ENCODE peak calls at places on chromosomes 2 and 18, in four cellular contexts. One of them, this sample, is unnamed.
A peak's percentile ranks its signal among the peaks of the same experiment; 100 is the strongest.

GRCh38 chr2:83069724-83070123 is 1389.4 kb downstream of the SUCLG1 start:
- DNase-seq in foreskin fibroblast: peak; percentile 38
- DNase-seq in NB4: no peak
- DNase-seq in NCI-H1105 treated with DMSO at 0.1 percent for 48 hours: no peak
- DNase-seq in this sample: no peak

GRCh38 chr2:234204480-234204879 is 154.0 kb downstream of the SPP2 start:
- DNase-seq in foreskin fibroblast: peak; percentile 59
- DNase-seq in NB4: no peak
- DNase-seq in NCI-H1105 treated with DMSO at 0.1 percent for 48 hours: no peak
- DNase-seq in this sample: no peak

GRCh38 chr2:136247204-136247990 is 129.4 kb upstream of the CXCR4 start:
- DNase-seq in foreskin fibroblast: no peak
- DNase-seq in NB4: peak; percentile 59
- DNase-seq in NCI-H1105 treated with DMSO at 0.1 percent for 48 hours: no peak
- DNase-seq in this sample: no peak

GRCh38 chr2:230796280-230796862 is 68.4 kb upstream of the ITM2C start:
- DNase-seq in foreskin fibroblast: peak; percentile 62
- DNase-seq in NB4: no peak
- DNase-seq in NCI-H1105 treated with DMSO at 0.1 percent for 48 hours: no peak
- DNase-seq in this sample: no peak

GRCh38 chr2:231611273-231612198 is 18.9 kb downstream of the TEX44 start:
- DNase-seq in foreskin fibroblast: peak; percentile 88
- DNase-seq in NB4: peak; percentile 88
- DNase-seq in NCI-H1105 treated with DMSO at 0.1 percent for 48 hours: no peak
- DNase-seq in this sample: no peak

GRCh38 chr2:225103737-225104141 is 61.5 kb upstream of the DOCK10 start:
- DNase-seq in foreskin fibroblast: peak; percentile 68
- DNase-seq in NB4: no peak
- DNase-seq in NCI-H1105 treated with DMSO at 0.1 percent for 48 hours: no peak
- DNase-seq in this sample: no peak

GRCh38 chr2:110983130-110983529 is 137.6 kb upstream of the BCL2L11 start:
- DNase-seq in foreskin fibroblast: no peak
- DNase-seq in NB4: peak; percentile 56
- DNase-seq in NCI-H1105 treated with DMSO at 0.1 percent for 48 hours: no peak
- DNase-seq in this sample: no peak

GRCh38 chr18:51559198-51559901 is 361.9 kb upstream of the MEX3C start:
- DNase-seq in foreskin fibroblast: no peak
- DNase-seq in NB4: no peak
- DNase-seq in NCI-H1105 treated with DMSO at 0.1 percent for 48 hours: no peak
- DNase-seq in this sample: no peak

GRCh38 chr18:62420151-62420512 is 95.0 kb downstream of the TNFRSF11A start:
- DNase-seq in foreskin fibroblast: peak; percentile 14
- DNase-seq in NB4: peak; percentile 32
- DNase-seq in NCI-H1105 treated with DMSO at 0.1 percent for 48 hours: no peak
- DNase-seq in this sample: no peak

GRCh38 chr2:219638217-219638947 is 11.0 kb downstream of the SLC4A3 start:
- DNase-seq in foreskin fibroblast: no peak
- DNase-seq in NB4: no peak
- DNase-seq in NCI-H1105 treated with DMSO at 0.1 percent for 48 hours: no peak
- DNase-seq in this sample: no peak

GRCh38 chr2:60888853-60889252 is 7.5 kb downstream of the REL start:
- DNase-seq in foreskin fibroblast: no peak
- DNase-seq in NB4: no peak
- DNase-seq in NCI-H1105 treated with DMSO at 0.1 percent for 48 hours: no peak
- DNase-seq in this sample: no peak

GRCh38 chr2:31230751-31231150 is 3.2 kb upstream of the EHD3 start:
- DNase-seq in foreskin fibroblast: no peak
- DNase-seq in NB4: no peak
- DNase-seq in NCI-H1105 treated with DMSO at 0.1 percent for 48 hours: no peak
- DNase-seq in this sample: no peak

GRCh38 chr2:112156152-112156986 is 18.2 kb downstream of the FBLN7 start:
- DNase-seq in foreskin fibroblast: peak; percentile 39
- DNase-seq in NB4: peak; percentile 79
- DNase-seq in NCI-H1105 treated with DMSO at 0.1 percent for 48 hours: no peak
- DNase-seq in this sample: no peak

GRCh38 chr18:47986724-47987455 is 56.4 kb upstream of the SMAD2 start:
- DNase-seq in foreskin fibroblast: no peak
- DNase-seq in NB4: no peak
- DNase-seq in NCI-H1105 treated with DMSO at 0.1 percent for 48 hours: no peak
- DNase-seq in this sample: no peak

GRCh38 chr2:219059725-219060682 is 717 bp downstream of the IHH start:
- DNase-seq in foreskin fibroblast: peak; percentile 20
- DNase-seq in NB4: no peak
- DNase-seq in NCI-H1105 treated with DMSO at 0.1 percent for 48 hours: peak; percentile 35
- DNase-seq in this sample: no peak

GRCh38 chr2:28567076-28567471 is 71.2 kb downstream of the PLB1 start:
- DNase-seq in foreskin fibroblast: peak; percentile 40
- DNase-seq in NB4: no peak
- DNase-seq in NCI-H1105 treated with DMSO at 0.1 percent for 48 hours: peak; percentile 45
- DNase-seq in this sample: peak; percentile 76

GRCh38 chr2:120707816-120708215 is 27.9 kb upstream of the GLI2 start:
- DNase-seq in foreskin fibroblast: no peak
- DNase-seq in NB4: no peak
- DNase-seq in NCI-H1105 treated with DMSO at 0.1 percent for 48 hours: no peak
- DNase-seq in this sample: no peak

GRCh38 chr2:39411186-39411944 is 25.7 kb downstream of the MAP4K3 start:
- DNase-seq in foreskin fibroblast: peak; percentile 89
- DNase-seq in NB4: no peak
- DNase-seq in NCI-H1105 treated with DMSO at 0.1 percent for 48 hours: no peak
- DNase-seq in this sample: no peak

GRCh38 chr2:65566617-65567016 is 134.2 kb upstream of the SPRED2 start:
- DNase-seq in foreskin fibroblast: no peak
- DNase-seq in NB4: no peak
- DNase-seq in NCI-H1105 treated with DMSO at 0.1 percent for 48 hours: no peak
- DNase-seq in this sample: no peak

GRCh38 chr2:145066151-145066661 is 546.3 kb upstream of the ZEB2 start:
- DNase-seq in foreskin fibroblast: peak; percentile 39
- DNase-seq in NB4: no peak
- DNase-seq in NCI-H1105 treated with DMSO at 0.1 percent for 48 hours: no peak
- DNase-seq in this sample: no peak

GRCh38 chr2:54964271-54964670 is 86.0 kb downstream of the RTN4 start:
- DNase-seq in foreskin fibroblast: peak; percentile 49
- DNase-seq in NB4: no peak
- DNase-seq in NCI-H1105 treated with DMSO at 0.1 percent for 48 hours: no peak
- DNase-seq in this sample: no peak

GRCh38 chr18:46424898-46425297 is 232.1 kb downstream of the LOXHD1 start:
- DNase-seq in foreskin fibroblast: no peak
- DNase-seq in NB4: no peak
- DNase-seq in NCI-H1105 treated with DMSO at 0.1 percent for 48 hours: peak; percentile 5
- DNase-seq in this sample: no peak

GRCh38 chr2:88856409-88857135 is 165.1 kb downstream of the RPIA start:
- DNase-seq in foreskin fibroblast: no peak
- DNase-seq in NB4: peak; percentile 65
- DNase-seq in NCI-H1105 treated with DMSO at 0.1 percent for 48 hours: no peak
- DNase-seq in this sample: no peak

GRCh38 chr18:48412339-48412929 is 3.3 kb upstream of the ZBTB7C start:
- DNase-seq in foreskin fibroblast: peak; percentile 52
- DNase-seq in NB4: peak; percentile 48
- DNase-seq in NCI-H1105 treated with DMSO at 0.1 percent for 48 hours: peak; percentile 65
- DNase-seq in this sample: no peak

GRCh38 chr18:54436501-54436900 is 78.8 kb downstream of the C18orf54 start:
- DNase-seq in foreskin fibroblast: no peak
- DNase-seq in NB4: no peak
- DNase-seq in NCI-H1105 treated with DMSO at 0.1 percent for 48 hours: no peak
- DNase-seq in this sample: no peak

GRCh38 chr2:101473911-101474751 is 781 bp downstream of the RFX8 start:
- DNase-seq in foreskin fibroblast: peak; percentile 93
- DNase-seq in NB4: peak; percentile 86
- DNase-seq in NCI-H1105 treated with DMSO at 0.1 percent for 48 hours: peak; percentile 28
- DNase-seq in this sample: peak; percentile 70

GRCh38 chr2:223916181-223916900 is 28.8 kb downstream of the WDFY1 start:
- DNase-seq in foreskin fibroblast: no peak
- DNase-seq in NB4: no peak
- DNase-seq in NCI-H1105 treated with DMSO at 0.1 percent for 48 hours: no peak
- DNase-seq in this sample: no peak

GRCh38 chr2:119323459-119323858 is 43.2 kb downstream of the C2orf76 start:
- DNase-seq in foreskin fibroblast: no peak
- DNase-seq in NB4: no peak
- DNase-seq in NCI-H1105 treated with DMSO at 0.1 percent for 48 hours: no peak
- DNase-seq in this sample: no peak

GRCh38 chr2:54240515-54241219 is 15.4 kb downstream of the TSPYL6 start:
- DNase-seq in foreskin fibroblast: peak; percentile 89
- DNase-seq in NB4: no peak
- DNase-seq in NCI-H1105 treated with DMSO at 0.1 percent for 48 hours: no peak
- DNase-seq in this sample: no peak

GRCh38 chr18:78378983-78379382 is 600.6 kb upstream of the SALL3 start:
- DNase-seq in foreskin fibroblast: no peak
- DNase-seq in NB4: no peak
- DNase-seq in NCI-H1105 treated with DMSO at 0.1 percent for 48 hours: no peak
- DNase-seq in this sample: no peak

GRCh38 chr2:25794544-25795276 is 83.6 kb downstream of the ASXL2 start:
- DNase-seq in foreskin fibroblast: no peak
- DNase-seq in NB4: peak; percentile 14
- DNase-seq in NCI-H1105 treated with DMSO at 0.1 percent for 48 hours: no peak
- DNase-seq in this sample: no peak

GRCh38 chr2:55093381-55093780 is 43.1 kb upstream of the RTN4 start:
- DNase-seq in foreskin fibroblast: peak; percentile 64
- DNase-seq in NB4: no peak
- DNase-seq in NCI-H1105 treated with DMSO at 0.1 percent for 48 hours: no peak
- DNase-seq in this sample: no peak

GRCh38 chr2:49937432-49937831 is 783.1 kb upstream of the FSHR start:
- DNase-seq in foreskin fibroblast: no peak
- DNase-seq in NB4: no peak
- DNase-seq in NCI-H1105 treated with DMSO at 0.1 percent for 48 hours: no peak
- DNase-seq in this sample: no peak

GRCh38 chr18:59620381-59620780 is 76.8 kb downstream of the CCBE1 start:
- DNase-seq in foreskin fibroblast: no peak
- DNase-seq in NB4: no peak
- DNase-seq in NCI-H1105 treated with DMSO at 0.1 percent for 48 hours: no peak
- DNase-seq in this sample: no peak

GRCh38 chr2:180161415-180161814 is 154.3 kb upstream of the CWC22 start:
- DNase-seq in foreskin fibroblast: no peak
- DNase-seq in NB4: no peak
- DNase-seq in NCI-H1105 treated with DMSO at 0.1 percent for 48 hours: no peak
- DNase-seq in this sample: no peak

GRCh38 chr2:229728360-229728759 is 14.0 kb upstream of the DNER start:
- DNase-seq in foreskin fibroblast: peak; percentile 31
- DNase-seq in NB4: peak; percentile 34
- DNase-seq in NCI-H1105 treated with DMSO at 0.1 percent for 48 hours: no peak
- DNase-seq in this sample: no peak